ENCODE peak calls at places on chromosomes 11 and 22, in seven cellular contexts. Z is posterior cingulate gyrus; G is fibroblast of lung; B is epithelial cell of esophagus; N is activated CD8-positive, alpha-beta memory T cell treated with anti-CD3 and anti-CD28 coated beads, Interleukin-2, amount 50 U/mL, for 4 hours; D is Kasumi-1; R is stromal cell of bone marrow. X is an unnamed sample.

GRCh38 chr22:39219071-39220050 is 25.4 kb downstream of the PDGFB start:
- DNase-seq in N (no peak), Z (no peak), G (no peak), D (no peak), B (no peak), R (no peak), X (no peak)

GRCh38 chr11:5226732-5227327 is at the start of gene HBB:
- DNase-seq in B (peak), G (no peak), D (peak), N (no peak), R (no peak), Z (no peak), X (no peak)

GRCh38 chr22:45242778-45243191 is 2.1 kb upstream of the KIAA0930 start:
- DNase-seq in B (peak), Z (peak), N (no peak), G (no peak), R (no peak), D (no peak), X (peak)

GRCh38 chr22:48143856-48144255 is 1381.4 kb downstream of the TBC1D22A start:
- DNase-seq in G (no peak), Z (no peak), B (no peak), R (no peak), N (no peak), D (no peak), X (no peak)

GRCh38 chr11:120280566-120281160 is 40.7 kb downstream of the POU2F3 start:
- DNase-seq in Z (no peak), N (no peak), B (no peak), D (no peak), R (no peak), G (no peak), X (no peak)

GRCh38 chr11:13183094-13183825 is 94.3 kb upstream of the BMAL1 start:
- DNase-seq in N (no peak), D (peak), Z (no peak), G (peak), B (peak), R (no peak), X (peak)

GRCh38 chr11:128244896-128245295 is 342.5 kb downstream of the ETS1 start:
- DNase-seq in G (peak), D (no peak), N (no peak), Z (no peak), B (peak), R (no peak), X (no peak)

GRCh38 chr11:12745787-12746186 is 71.6 kb downstream of the TEAD1 start:
- DNase-seq in R (no peak), B (no peak), N (no peak), D (no peak), Z (no peak), G (no peak), X (no peak)

GRCh38 chr11:110859998-110860397 is 147.8 kb upstream of the ARHGAP20 start:
- DNase-seq in Z (no peak), R (no peak), D (no peak), G (no peak), B (no peak), N (no peak), X (no peak)

GRCh38 chr11:122706261-122706660 is 50.7 kb downstream of the UBASH3B start:
- DNase-seq in D (peak), R (no peak), B (no peak), G (peak), Z (no peak), N (no peak), X (no peak)

GRCh38 chr11:57249384-57250319 is 12.6 kb upstream of the APLNR start:
- DNase-seq in Z (peak), D (peak), B (peak), R (no peak), G (peak), N (peak), X (peak)

GRCh38 chr11:32012066-32012465 is 78.8 kb upstream of the RCN1 start:
- DNase-seq in G (no peak), R (no peak), B (no peak), D (no peak), N (no peak), Z (no peak), X (no peak)

GRCh38 chr22:50045211-50046018 is 12.7 kb downstream of the TTLL8 start:
- DNase-seq in D (no peak), G (no peak), B (no peak), Z (no peak), R (no peak), N (no peak), X (no peak)

GRCh38 chr22:46961591-46962290 is 199.3 kb downstream of the TBC1D22A start:
- DNase-seq in R (no peak), N (no peak), B (no peak), G (no peak), Z (no peak), D (no peak), X (no peak)

GRCh38 chr11:85762226-85762625 is 48.7 kb downstream of the SYTL2 start:
- DNase-seq in B (peak), R (no peak), Z (no peak), D (no peak), G (no peak), N (no peak), X (no peak)

GRCh38 chr11:36899796-36900195 is 301.8 kb upstream of the RAG2 start:
- DNase-seq in G (no peak), N (no peak), Z (no peak), B (no peak), R (no peak), D (no peak), X (no peak)

GRCh38 chr11:64969209-64969608 is 2.7 kb downstream of the MAJIN start:
- DNase-seq in B (peak), R (no peak), N (no peak), Z (no peak), D (no peak), G (peak), X (no peak)

GRCh38 chr11:118530683-118531596 is at the start of gene TMEM25:
- DNase-seq in B (peak), G (peak), Z (peak), N (peak), R (peak), D (no peak), X (peak)

GRCh38 chr11:105073486-105074200 is 28.5 kb upstream of the CARD16 start:
- DNase-seq in Z (no peak), G (no peak), R (no peak), N (no peak), B (peak), D (no peak), X (no peak)

GRCh38 chr11:126186031-126186698 is 25.3 kb downstream of the RPUSD4 start:
- DNase-seq in D (no peak), R (no peak), B (no peak), N (no peak), Z (no peak), G (no peak), X (no peak)

GRCh38 chr22:47374273-47374771 is 611.9 kb downstream of the TBC1D22A start:
- DNase-seq in N (peak), G (no peak), R (no peak), D (no peak), B (no peak), Z (no peak), X (no peak)

GRCh38 chr11:92226331-92227232 is 2.0 kb downstream of the FAT3 start:
- DNase-seq in D (no peak), R (no peak), N (no peak), G (peak), B (no peak), Z (peak), X (peak)

GRCh38 chr11:120622189-120622912 is 110.8 kb downstream of the GRIK4 start:
- DNase-seq in G (peak), N (no peak), D (no peak), B (no peak), R (no peak), Z (no peak), X (no peak)

GRCh38 chr11:123190504-123190903 is 4.5 kb downstream of the CLMP start:
- DNase-seq in R (no peak), D (no peak), B (no peak), N (no peak), Z (no peak), G (no peak), X (no peak)

GRCh38 chr11:117887431-117888139 is 11.1 kb upstream of the FXYD6 start:
- DNase-seq in D (no peak), B (no peak), Z (no peak), N (no peak), G (no peak), R (no peak), X (no peak)

GRCh38 chr11:84722583-84723108 is 904.5 kb downstream of the DLG2 start:
- DNase-seq in R (no peak), D (peak), N (no peak), B (no peak), Z (no peak), G (no peak), X (no peak)

GRCh38 chr11:20111871-20112270 is 48.4 kb downstream of the DBX1 start:
- DNase-seq in G (no peak), B (no peak), N (no peak), D (no peak), R (no peak), Z (no peak), X (no peak)

GRCh38 chr11:72568861-72569260 is 105.4 kb downstream of the PDE2A start:
- DNase-seq in N (no peak), D (no peak), R (no peak), G (peak), B (peak), Z (no peak), X (no peak)

GRCh38 chr11:2528301-2529050 is 83.7 kb downstream of the KCNQ1 start:
- DNase-seq in R (no peak), G (no peak), Z (peak), N (peak), B (peak), D (no peak), X (no peak)

GRCh38 chr11:77009533-77010160 is 24.6 kb upstream of the B3GNT6 start:
- DNase-seq in B (no peak), D (no peak), N (no peak), Z (no peak), G (no peak), R (no peak), X (no peak)

GRCh38 chr11:7603031-7603781 is 70.1 kb downstream of the CYB5R2 start:
- DNase-seq in D (no peak), N (no peak), B (no peak), R (no peak), G (no peak), Z (no peak), X (no peak)

GRCh38 chr11:71544525-71545214 is 3.5 kb upstream of the KRTAP5-9 start:
- DNase-seq in N (no peak), B (no peak), D (no peak), G (no peak), R (no peak), Z (no peak), X (no peak)

GRCh38 chr11:46489668-46490560 is 98.3 kb upstream of the CHRM4 start:
- DNase-seq in D (peak), Z (no peak), B (peak), N (peak), R (no peak), G (peak), X (peak)